ENCODE peak calls at places on chromosomes 5 and 9, in six cellular contexts. One of them, this sample, is unnamed.

GRCh38 chr5:154977409-154977808 is 36.1 kb upstream of the KIF4B start:
- DNase-seq in uterus: no peak
- DNase-seq in fibroblast of the aortic adventitia: peak; percentile 15
- DNase-seq in neural crest cell: no peak
- DNase-seq in A673: no peak
- DNase-seq in cardiac fibroblast: peak; percentile 43
- DNase-seq in this sample: no peak

GRCh38 chr9:128887914-128888350 is 6.0 kb downstream of the LRRC8A start:
- DNase-seq in uterus: peak; percentile 51
- DNase-seq in fibroblast of the aortic adventitia: peak; percentile 66
- DNase-seq in neural crest cell: no peak
- DNase-seq in cardiac fibroblast: no peak
- DNase-seq in A673: peak; percentile 89
- DNase-seq in this sample: no peak

GRCh38 chr9:83313771-83314170 is 224.4 kb downstream of the FRMD3 start:
- DNase-seq in A673: no peak
- DNase-seq in cardiac fibroblast: no peak
- DNase-seq in uterus: no peak
- DNase-seq in neural crest cell: no peak
- DNase-seq in fibroblast of the aortic adventitia: no peak
- DNase-seq in this sample: no peak

GRCh38 chr5:95281211-95281610 is 3.7 kb downstream of the MCTP1 start:
- DNase-seq in A673: peak; percentile 2
- DNase-seq in neural crest cell: no peak
- DNase-seq in fibroblast of the aortic adventitia: peak; percentile 7
- DNase-seq in cardiac fibroblast: peak; percentile 42
- DNase-seq in uterus: no peak
- DNase-seq in this sample: no peak

GRCh38 chr9:114359801-114360200 is 28.0 kb downstream of the AKNA start:
- DNase-seq in A673: no peak
- DNase-seq in neural crest cell: no peak
- DNase-seq in fibroblast of the aortic adventitia: no peak
- DNase-seq in uterus: no peak
- DNase-seq in cardiac fibroblast: no peak
- DNase-seq in this sample: no peak

GRCh38 chr9:136567651-136568287 is 21.9 kb upstream of the NOTCH1 start:
- DNase-seq in uterus: peak; percentile 86
- DNase-seq in A673: peak; percentile 62
- DNase-seq in neural crest cell: no peak
- DNase-seq in cardiac fibroblast: peak; percentile 83
- DNase-seq in fibroblast of the aortic adventitia: peak; percentile 60
- DNase-seq in this sample: no peak

GRCh38 chr5:134203630-134204029 is 22.2 kb downstream of the PPP2CA start:
- DNase-seq in A673: no peak
- DNase-seq in uterus: no peak
- DNase-seq in fibroblast of the aortic adventitia: no peak
- DNase-seq in cardiac fibroblast: no peak
- DNase-seq in neural crest cell: no peak
- DNase-seq in this sample: no peak

GRCh38 chr5:82351754-82352145 is 73.6 kb upstream of the RPS23 start:
- DNase-seq in uterus: no peak
- DNase-seq in cardiac fibroblast: peak; percentile 94
- DNase-seq in neural crest cell: no peak
- DNase-seq in fibroblast of the aortic adventitia: peak; percentile 94
- DNase-seq in A673: peak; percentile 73
- DNase-seq in this sample: no peak

GRCh38 chr9:76562511-76562911 is 103.5 kb downstream of the GCNT1 start:
- DNase-seq in uterus: no peak
- DNase-seq in neural crest cell: no peak
- DNase-seq in A673: no peak
- DNase-seq in cardiac fibroblast: peak; percentile 79
- DNase-seq in fibroblast of the aortic adventitia: peak; percentile 87
- DNase-seq in this sample: no peak

GRCh38 chr5:100550531-100551036 is 15.4 kb downstream of the FAM174A start:
- DNase-seq in A673: no peak
- DNase-seq in neural crest cell: no peak
- DNase-seq in cardiac fibroblast: peak; percentile 20
- DNase-seq in uterus: no peak
- DNase-seq in fibroblast of the aortic adventitia: no peak
- DNase-seq in this sample: no peak

GRCh38 chr5:128304121-128304520 is 220.6 kb downstream of the SLC12A2 start:
- DNase-seq in A673: peak; percentile 23
- DNase-seq in cardiac fibroblast: peak; percentile 89
- DNase-seq in fibroblast of the aortic adventitia: peak; percentile 81
- DNase-seq in neural crest cell: no peak
- DNase-seq in uterus: no peak
- DNase-seq in this sample: no peak

GRCh38 chr5:54296386-54296785 is 14.0 kb downstream of the ARL15 start:
- DNase-seq in neural crest cell: no peak
- DNase-seq in cardiac fibroblast: no peak
- DNase-seq in A673: no peak
- DNase-seq in uterus: no peak
- DNase-seq in fibroblast of the aortic adventitia: no peak
- DNase-seq in this sample: no peak

GRCh38 chr9:94156549-94157407 is 72.5 kb downstream of the PTPDC1 start:
- DNase-seq in uterus: peak; percentile 81
- DNase-seq in fibroblast of the aortic adventitia: peak; percentile 78
- DNase-seq in A673: peak; percentile 91
- DNase-seq in neural crest cell: no peak
- DNase-seq in cardiac fibroblast: peak; percentile 94
- DNase-seq in this sample: no peak

GRCh38 chr5:154309805-154310204 is 119.3 kb downstream of the GALNT10 start:
- DNase-seq in cardiac fibroblast: peak; percentile 70
- DNase-seq in uterus: no peak
- DNase-seq in fibroblast of the aortic adventitia: no peak
- DNase-seq in neural crest cell: no peak
- DNase-seq in A673: no peak
- DNase-seq in this sample: peak; percentile 47

GRCh38 chr5:12675956-12676355 is 771.7 kb upstream of the CTNND2 start:
- DNase-seq in neural crest cell: no peak
- DNase-seq in A673: no peak
- DNase-seq in cardiac fibroblast: no peak
- DNase-seq in fibroblast of the aortic adventitia: no peak
- DNase-seq in uterus: no peak
- DNase-seq in this sample: no peak

GRCh38 chr5:149685494-149685893 is 44.6 kb upstream of the PPARGC1B start:
- DNase-seq in neural crest cell: no peak
- DNase-seq in cardiac fibroblast: no peak
- DNase-seq in A673: no peak
- DNase-seq in fibroblast of the aortic adventitia: no peak
- DNase-seq in uterus: no peak
- DNase-seq in this sample: no peak

GRCh38 chr5:143228597-143229293 is 174.7 kb downstream of the NR3C1 start:
- DNase-seq in fibroblast of the aortic adventitia: no peak
- DNase-seq in neural crest cell: no peak
- DNase-seq in A673: no peak
- DNase-seq in cardiac fibroblast: no peak
- DNase-seq in uterus: no peak
- DNase-seq in this sample: peak; percentile 80

GRCh38 chr9:20312732-20313131 is 309.6 kb downstream of the MLLT3 start:
- DNase-seq in A673: no peak
- DNase-seq in fibroblast of the aortic adventitia: peak; percentile 9
- DNase-seq in neural crest cell: no peak
- DNase-seq in uterus: no peak
- DNase-seq in cardiac fibroblast: peak; percentile 67
- DNase-seq in this sample: no peak

GRCh38 chr5:99936911-99937310 is 598.3 kb upstream of the FAM174A start:
- DNase-seq in fibroblast of the aortic adventitia: no peak
- DNase-seq in cardiac fibroblast: no peak
- DNase-seq in neural crest cell: no peak
- DNase-seq in uterus: no peak
- DNase-seq in A673: no peak
- DNase-seq in this sample: no peak

GRCh38 chr5:32259033-32259432 is 53.7 kb downstream of the MTMR12 start:
- DNase-seq in uterus: no peak
- DNase-seq in fibroblast of the aortic adventitia: no peak
- DNase-seq in A673: no peak
- DNase-seq in cardiac fibroblast: no peak
- DNase-seq in neural crest cell: no peak
- DNase-seq in this sample: no peak

GRCh38 chr5:119943148-119943547 is 313.8 kb downstream of the FAM170A start:
- DNase-seq in neural crest cell: no peak
- DNase-seq in uterus: no peak
- DNase-seq in cardiac fibroblast: peak; percentile 49
- DNase-seq in A673: no peak
- DNase-seq in fibroblast of the aortic adventitia: peak; percentile 38
- DNase-seq in this sample: no peak

GRCh38 chr5:81513982-81514381 is 120.0 kb upstream of the ACOT12 start:
- DNase-seq in uterus: no peak
- DNase-seq in neural crest cell: no peak
- DNase-seq in fibroblast of the aortic adventitia: peak; percentile 19
- DNase-seq in A673: peak; percentile 33
- DNase-seq in cardiac fibroblast: peak; percentile 33
- DNase-seq in this sample: no peak

GRCh38 chr9:24881361-24881760 is 335.7 kb upstream of the IZUMO3 start:
- DNase-seq in cardiac fibroblast: no peak
- DNase-seq in uterus: no peak
- DNase-seq in A673: no peak
- DNase-seq in neural crest cell: no peak
- DNase-seq in fibroblast of the aortic adventitia: no peak
- DNase-seq in this sample: no peak

GRCh38 chr9:132744881-132745761 is 74.9 kb downstream of the GTF3C4 start:
- DNase-seq in cardiac fibroblast: no peak
- DNase-seq in neural crest cell: no peak
- DNase-seq in uterus: no peak
- DNase-seq in fibroblast of the aortic adventitia: no peak
- DNase-seq in A673: peak; percentile 42
- DNase-seq in this sample: peak; percentile 14

GRCh38 chr5:124561451-124561850 is 185.0 kb downstream of the ZNF608 start:
- DNase-seq in uterus: no peak
- DNase-seq in fibroblast of the aortic adventitia: no peak
- DNase-seq in cardiac fibroblast: no peak
- DNase-seq in neural crest cell: no peak
- DNase-seq in A673: no peak
- DNase-seq in this sample: no peak

DNA sequence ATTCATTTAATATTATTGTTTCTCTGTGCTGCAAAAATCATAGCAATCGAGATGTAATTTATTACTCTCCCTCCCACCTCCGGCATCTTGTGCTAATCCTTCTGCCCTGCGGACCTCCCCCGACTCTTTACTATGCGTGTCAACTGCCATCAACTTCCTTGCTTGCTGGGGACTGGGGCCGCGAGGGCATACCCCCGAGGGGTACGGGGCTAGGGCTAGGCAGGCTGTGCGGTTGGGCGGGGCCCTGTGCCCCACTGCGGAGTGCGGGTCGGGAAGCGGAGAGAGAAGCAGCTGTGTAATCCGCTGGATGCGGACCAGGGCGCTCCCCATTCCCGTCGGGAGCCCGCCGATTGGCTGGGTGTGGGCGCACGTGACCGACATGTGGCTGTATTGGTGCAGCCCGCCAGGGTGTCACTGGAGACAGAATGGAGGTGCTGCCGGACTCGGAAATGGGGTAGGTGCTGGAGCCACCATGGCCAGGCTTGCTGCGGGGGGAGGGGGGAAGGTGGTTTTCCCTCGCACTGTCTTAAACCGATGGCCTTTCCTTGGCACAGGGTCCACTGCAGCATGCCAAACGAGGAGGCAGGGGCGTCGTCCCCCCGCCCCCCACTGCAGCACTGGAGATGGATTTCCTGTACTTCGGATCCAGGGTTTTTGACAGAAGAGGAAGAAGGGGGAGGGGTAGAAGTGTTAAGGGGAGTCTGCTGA is at the start of gene APC:
- DNase-seq in cardiac fibroblast: peak; percentile 92
- DNase-seq in neural crest cell: peak; percentile 82
- DNase-seq in fibroblast of the aortic adventitia: peak; percentile 86
- DNase-seq in uterus: peak; percentile 90
- DNase-seq in A673: peak; percentile 95
- DNase-seq in this sample: peak; percentile 92
- TF ChIP-seq CTCF in cardiac fibroblast: no peak
- TF ChIP-seq CTCF in neural crest cell: peak; percentile 40
- TF ChIP-seq CTCF in fibroblast of the aortic adventitia: peak; percentile 23
- TF ChIP-seq CTCF in uterus: no peak
- TF ChIP-seq CTCF in A673: no peak
- TF ChIP-seq CTCF in this sample: peak; percentile 14

DNA sequence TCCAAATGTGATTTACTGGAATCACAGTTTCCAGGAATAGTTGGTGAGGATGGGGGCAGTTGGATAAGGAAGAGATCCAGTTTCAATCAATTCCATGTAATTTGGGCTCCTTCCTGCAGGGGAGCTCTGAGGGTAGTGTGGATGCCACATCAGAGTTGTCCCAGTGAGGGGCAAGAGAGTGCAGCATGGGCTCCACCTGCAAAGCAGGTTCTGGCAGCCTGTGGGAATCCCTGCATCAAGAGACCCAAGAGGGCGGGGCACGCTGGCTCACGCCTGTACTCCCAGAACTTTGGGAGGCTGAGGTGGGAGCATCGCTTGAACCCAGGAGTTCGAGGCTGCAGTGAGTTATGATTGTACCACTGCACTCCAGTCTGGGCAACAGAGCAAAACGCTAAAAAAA is 188.5 kb downstream of the CACNA1B start:
- DNase-seq in fibroblast of the aortic adventitia: no peak
- DNase-seq in neural crest cell: no peak
- DNase-seq in cardiac fibroblast: no peak
- DNase-seq in A673: no peak
- DNase-seq in uterus: no peak
- DNase-seq in this sample: no peak
- TF ChIP-seq CTCF in fibroblast of the aortic adventitia: no peak
- TF ChIP-seq CTCF in neural crest cell: peak; percentile 35
- TF ChIP-seq CTCF in cardiac fibroblast: no peak
- TF ChIP-seq CTCF in A673: no peak
- TF ChIP-seq CTCF in uterus: no peak
- TF ChIP-seq CTCF in this sample: no peak

GRCh38 chr9:124792257-124792975 is 15.5 kb downstream of the OLFML2A start:
- DNase-seq in uterus: no peak
- DNase-seq in cardiac fibroblast: no peak
- DNase-seq in A673: no peak
- DNase-seq in fibroblast of the aortic adventitia: no peak
- DNase-seq in neural crest cell: no peak
- DNase-seq in this sample: no peak
- TF ChIP-seq CTCF in uterus: no peak
- TF ChIP-seq CTCF in cardiac fibroblast: no peak
- TF ChIP-seq CTCF in A673: no peak
- TF ChIP-seq CTCF in fibroblast of the aortic adventitia: no peak
- TF ChIP-seq CTCF in neural crest cell: no peak
- TF ChIP-seq CTCF in this sample: no peak

GRCh38 chr5:139636207-139636792 is 11.8 kb upstream of the CXXC5 start:
- DNase-seq in fibroblast of the aortic adventitia: no peak
- DNase-seq in neural crest cell: no peak
- DNase-seq in A673: no peak
- DNase-seq in cardiac fibroblast: peak; percentile 18
- DNase-seq in uterus: no peak
- DNase-seq in this sample: peak; percentile 92

GRCh38 chr5:139638090-139638735 is 9.9 kb upstream of the CXXC5 start:
- DNase-seq in fibroblast of the aortic adventitia: peak; percentile 74
- DNase-seq in A673: no peak
- DNase-seq in neural crest cell: no peak
- DNase-seq in cardiac fibroblast: peak; percentile 74
- DNase-seq in uterus: peak; percentile 57
- DNase-seq in this sample: no peak

GRCh38 chr5:139636975-139637408 is 11.2 kb upstream of the CXXC5 start:
- DNase-seq in neural crest cell: no peak
- DNase-seq in A673: no peak
- DNase-seq in cardiac fibroblast: peak; percentile 60
- DNase-seq in uterus: no peak
- DNase-seq in fibroblast of the aortic adventitia: no peak
- DNase-seq in this sample: peak; percentile 74

GRCh38 chr5:139638736-139639618 is 9.2 kb upstream of the CXXC5 start:
- DNase-seq in neural crest cell: no peak
- DNase-seq in fibroblast of the aortic adventitia: no peak
- DNase-seq in uterus: no peak
- DNase-seq in cardiac fibroblast: no peak
- DNase-seq in A673: peak; percentile 32
- DNase-seq in this sample: no peak

GRCh38 chr5:139637438-139638089 is 10.6 kb upstream of the CXXC5 start:
- DNase-seq in cardiac fibroblast: peak; percentile 72
- DNase-seq in A673: peak; percentile 88
- DNase-seq in neural crest cell: peak; percentile 75
- DNase-seq in fibroblast of the aortic adventitia: peak; percentile 82
- DNase-seq in uterus: peak; percentile 82
- DNase-seq in this sample: peak; percentile 75
- TF ChIP-seq CTCF in cardiac fibroblast: no peak
- TF ChIP-seq CTCF in A673: peak; percentile 43
- TF ChIP-seq CTCF in neural crest cell: peak; percentile 37
- TF ChIP-seq CTCF in fibroblast of the aortic adventitia: peak; percentile 13
- TF ChIP-seq CTCF in uterus: peak; percentile 34
- TF ChIP-seq CTCF in this sample: no peak

This sample was measured in activated CD8-positive, alpha-beta T cell treated with anti-CD3 and anti-CD28 coated beads for 36 hours.